ENCODE peak calls at places on chromosomes 11 and 22, in four cellular contexts. One of them, this sample, is unnamed.

GRCh38 chr11:125287467-125288232 is 123.1 kb downstream of the PKNOX2 start:
- DNase-seq in H1: no peak
- DNase-seq in K562: no peak
- DNase-seq in HepG2: no peak
- DNase-seq in this sample: no peak

GRCh38 chr11:1041936-1042608 is 5.6 kb upstream of the MUC6 start:
- DNase-seq in K562: peak; percentile 58
- DNase-seq in HepG2: peak; percentile 35
- DNase-seq in H1: no peak
- DNase-seq in this sample: peak; percentile 44

GRCh38 chr11:76275446-76275845 is 69.1 kb upstream of the WNT11 start:
- DNase-seq in K562: no peak
- DNase-seq in H1: no peak
- DNase-seq in HepG2: no peak
- DNase-seq in this sample: no peak

GRCh38 chr22:47613606-47614350 is 851.3 kb downstream of the TBC1D22A start:
- DNase-seq in K562: no peak
- DNase-seq in HepG2: no peak
- DNase-seq in H1: no peak
- DNase-seq in this sample: no peak

GRCh38 chr11:118911113-118911879 is 14.4 kb downstream of the BCL9L start:
- DNase-seq in K562: peak; percentile 61
- DNase-seq in HepG2: peak; percentile 83
- DNase-seq in H1: no peak
- DNase-seq in this sample: peak; percentile 78

GRCh38 chr22:37328017-37328416 is 45.7 kb downstream of the CYTH4 start:
- DNase-seq in HepG2: no peak
- DNase-seq in K562: no peak
- DNase-seq in H1: no peak
- DNase-seq in this sample: peak; percentile 67

GRCh38 chr22:46797355-46797754 is 34.9 kb downstream of the TBC1D22A start:
- DNase-seq in H1: no peak
- DNase-seq in K562: peak; percentile 27
- DNase-seq in HepG2: peak; percentile 12
- DNase-seq in this sample: peak; percentile 64

GRCh38 chr22:27309713-27310112 is 491.8 kb downstream of the MN1 start:
- DNase-seq in K562: no peak
- DNase-seq in H1: no peak
- DNase-seq in HepG2: no peak
- DNase-seq in this sample: no peak

GRCh38 chr22:35230839-35231584 is 26.3 kb upstream of the HMGXB4 start:
- DNase-seq in K562: peak; percentile 18
- DNase-seq in H1: no peak
- DNase-seq in HepG2: peak; percentile 51
- DNase-seq in this sample: no peak

GRCh38 chr11:84673753-84674152 is 953.4 kb downstream of the DLG2 start:
- DNase-seq in K562: no peak
- DNase-seq in HepG2: no peak
- DNase-seq in H1: no peak
- DNase-seq in this sample: no peak

GRCh38 chr22:41523464-41524221 is 20.6 kb downstream of the POLR3H start:
- DNase-seq in H1: no peak
- DNase-seq in HepG2: no peak
- DNase-seq in K562: peak; percentile 64
- DNase-seq in this sample: no peak

GRCh38 chr11:64063741-64064140 is 28.0 kb downstream of the FLRT1 start:
- DNase-seq in K562: no peak
- DNase-seq in HepG2: no peak
- DNase-seq in H1: no peak
- DNase-seq in this sample: no peak

GRCh38 chr11:128389461-128389976 is 197.8 kb downstream of the ETS1 start:
- DNase-seq in K562: no peak
- DNase-seq in H1: no peak
- DNase-seq in HepG2: no peak
- DNase-seq in this sample: no peak

GRCh38 chr22:41256898-41257260 is 16.1 kb upstream of the CHADL start:
- DNase-seq in K562: no peak
- DNase-seq in HepG2: no peak
- DNase-seq in H1: no peak
- DNase-seq in this sample: no peak

GRCh38 chr11:108597736-108598355 is 4.3 kb upstream of the EXPH5 start:
- DNase-seq in H1: no peak
- DNase-seq in HepG2: no peak
- DNase-seq in K562: no peak
- DNase-seq in this sample: no peak

GRCh38 chr11:92941676-92942571 is 27.5 kb upstream of the MTNR1B start:
- DNase-seq in HepG2: peak; percentile 23
- DNase-seq in H1: no peak
- DNase-seq in K562: peak; percentile 45
- DNase-seq in this sample: peak; percentile 40

GRCh38 chr11:33419956-33420355 is 162.8 kb downstream of the HIPK3 start:
- DNase-seq in H1: no peak
- DNase-seq in K562: no peak
- DNase-seq in HepG2: no peak
- DNase-seq in this sample: no peak

GRCh38 chr22:41603873-41604332 is 14.3 kb upstream of the PMM1 start:
- DNase-seq in K562: peak; percentile 52
- DNase-seq in HepG2: no peak
- DNase-seq in H1: no peak
- DNase-seq in this sample: no peak

GRCh38 chr22:35460678-35461077 is 60.7 kb downstream of the MCM5 start:
- DNase-seq in H1: no peak
- DNase-seq in HepG2: no peak
- DNase-seq in K562: no peak
- DNase-seq in this sample: no peak

GRCh38 chr11:103910721-103911120 is 125.7 kb upstream of the DDI1 start:
- DNase-seq in H1: no peak
- DNase-seq in K562: no peak
- DNase-seq in HepG2: no peak
- DNase-seq in this sample: no peak

GRCh38 chr11:7687386-7687785 is 14.1 kb upstream of the CYB5R2 start:
- DNase-seq in H1: no peak
- DNase-seq in HepG2: no peak
- DNase-seq in K562: no peak
- DNase-seq in this sample: no peak

GRCh38 chr11:36377759-36378553 is 81.9 kb downstream of the PRR5L start:
- DNase-seq in K562: no peak
- DNase-seq in HepG2: no peak
- DNase-seq in H1: no peak
- DNase-seq in this sample: no peak

GRCh38 chr11:36380296-36381004 is 84.4 kb downstream of the PRR5L start:
- DNase-seq in HepG2: no peak
- DNase-seq in H1: no peak
- DNase-seq in K562: no peak
- DNase-seq in this sample: no peak

GRCh38 chr11:36376888-36377758 is 81.0 kb downstream of the PRR5L start:
- DNase-seq in HepG2: no peak
- DNase-seq in K562: no peak
- DNase-seq in H1: peak; percentile 56
- DNase-seq in this sample: peak; percentile 56

GRCh38 chr11:36381005-36381350 is 84.9 kb downstream of the PRR5L start:
- DNase-seq in HepG2: no peak
- DNase-seq in H1: no peak
- DNase-seq in K562: no peak
- DNase-seq in this sample: no peak

GRCh38 chr11:36379653-36380052 is 83.6 kb downstream of the PRR5L start:
- DNase-seq in HepG2: no peak
- DNase-seq in H1: no peak
- DNase-seq in K562: no peak
- DNase-seq in this sample: no peak
- H3K4me1 ChIP-seq in HepG2: no peaks in the 10 kb centered on the region
- H3K4me1 ChIP-seq in H1: no peaks in the 10 kb centered on the region
- H3K4me1 ChIP-seq in K562: peaks cover 15% of the 10 kb centered on the region
- H3K4me1 ChIP-seq in this sample: no peaks in the 10 kb centered on the region

DNA sequence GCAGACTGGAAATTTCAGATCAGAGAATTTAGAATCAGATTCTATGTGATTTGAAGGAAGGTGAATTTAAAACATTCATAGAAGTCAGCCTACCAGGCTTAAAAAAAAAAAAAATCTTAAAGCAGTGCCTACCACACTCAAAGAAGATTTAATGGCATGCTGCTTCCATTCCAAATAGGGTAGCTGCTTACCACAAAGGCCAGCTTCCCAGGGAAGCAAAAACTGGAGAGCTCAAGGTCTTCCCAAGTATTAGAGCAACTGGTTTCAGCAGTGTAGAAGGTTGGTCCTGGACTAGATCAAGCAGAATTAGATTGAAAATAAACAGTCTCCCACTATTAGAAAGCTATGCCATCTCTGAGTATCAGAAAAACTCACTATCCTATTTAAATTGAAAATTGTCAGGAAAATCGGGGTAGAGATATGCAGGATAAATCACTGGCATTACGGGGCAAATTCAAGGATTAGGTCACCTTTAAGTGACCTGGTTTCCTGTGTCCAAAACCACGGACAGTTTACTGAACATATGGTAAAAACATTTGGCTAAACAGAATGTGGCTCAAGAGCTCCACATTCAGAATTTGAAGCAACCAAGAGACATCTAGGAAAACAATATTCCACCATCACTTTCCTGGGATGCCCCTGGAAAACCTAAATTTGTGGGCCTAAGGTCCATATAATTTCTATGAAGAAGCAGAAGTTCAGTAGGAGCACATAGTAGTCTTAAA is 1.3 kb downstream of the C11orf42 start:
- DNase-seq in HepG2: no peak
- DNase-seq in K562: no peak
- DNase-seq in H1: no peak
- DNase-seq in this sample: no peak
- TF ChIP-seq KDM1A in HepG2: no peak
- TF ChIP-seq KDM1A in K562: no peak
- TF ChIP-seq KDM1A in H1: no peak
- TF ChIP-seq KDM1A in this sample: no peak

GRCh38 chr11:6663794-6664478 is 8.3 kb upstream of the DCHS1 start:
- DNase-seq in K562: no peak
- DNase-seq in H1: no peak
- DNase-seq in HepG2: no peak
- DNase-seq in this sample: no peak

GRCh38 chr11:6672006-6672405 is 11.1 kb downstream of the MRPL17 start:
- DNase-seq in H1: no peak
- DNase-seq in K562: no peak
- DNase-seq in HepG2: no peak
- DNase-seq in this sample: no peak

GRCh38 chr11:6666302-6667183 is 10.9 kb upstream of the DCHS1 start:
- DNase-seq in K562: no peak
- DNase-seq in H1: no peak
- DNase-seq in HepG2: no peak
- DNase-seq in this sample: no peak

GRCh38 chr11:6670202-6670830 is 12.8 kb downstream of the MRPL17 start:
- DNase-seq in HepG2: no peak
- DNase-seq in H1: no peak
- DNase-seq in K562: no peak
- DNase-seq in this sample: no peak

GRCh38 chr11:6667733-6668374 is 12.2 kb upstream of the DCHS1 start:
- DNase-seq in K562: peak; percentile 54
- DNase-seq in HepG2: peak; percentile 41
- DNase-seq in H1: no peak
- DNase-seq in this sample: peak; percentile 21
- TF ChIP-seq RFX5 in K562: no peak
- TF ChIP-seq RFX5 in HepG2: no peak
- TF ChIP-seq RFX5 in H1: no peak
- TF ChIP-seq RFX5 in this sample: no peak

GRCh38 chr11:114065094-114065493 is 5.6 kb downstream of the ZBTB16 start:
- DNase-seq in HepG2: no peak
- DNase-seq in K562: no peak
- DNase-seq in H1: no peak
- DNase-seq in this sample: no peak
- H3K4me1 ChIP-seq in HepG2: no peaks in the 10 kb centered on the region
- H3K4me1 ChIP-seq in K562: peaks cover 16% of the 10 kb centered on the region
- H3K4me1 ChIP-seq in H1: no peaks in the 10 kb centered on the region
- H3K4me1 ChIP-seq in this sample: peaks cover 3% of the 10 kb centered on the region

GRCh38 chr22:45207981-45208664 is 32.6 kb downstream of the KIAA0930 start:
- DNase-seq in H1: no peak
- DNase-seq in HepG2: no peak
- DNase-seq in K562: no peak
- DNase-seq in this sample: no peak
- TF ChIP-seq KDM1A in H1: no peak
- TF ChIP-seq KDM1A in HepG2: no peak
- TF ChIP-seq KDM1A in K562: no peak
- TF ChIP-seq KDM1A in this sample: no peak

GRCh38 chr11:19258651-19259230 is 18.0 kb upstream of the E2F8 start:
- DNase-seq in H1: no peak
- DNase-seq in HepG2: no peak
- DNase-seq in K562: no peak
- DNase-seq in this sample: no peak

GRCh38 chr11:19253817-19254216 is 13.1 kb upstream of the E2F8 start:
- DNase-seq in K562: no peak
- DNase-seq in H1: no peak
- DNase-seq in HepG2: no peak
- DNase-seq in this sample: no peak

GRCh38 chr11:19263333-19263732 is 22.6 kb upstream of the E2F8 start:
- DNase-seq in HepG2: no peak
- DNase-seq in K562: no peak
- DNase-seq in H1: no peak
- DNase-seq in this sample: no peak

DNA sequence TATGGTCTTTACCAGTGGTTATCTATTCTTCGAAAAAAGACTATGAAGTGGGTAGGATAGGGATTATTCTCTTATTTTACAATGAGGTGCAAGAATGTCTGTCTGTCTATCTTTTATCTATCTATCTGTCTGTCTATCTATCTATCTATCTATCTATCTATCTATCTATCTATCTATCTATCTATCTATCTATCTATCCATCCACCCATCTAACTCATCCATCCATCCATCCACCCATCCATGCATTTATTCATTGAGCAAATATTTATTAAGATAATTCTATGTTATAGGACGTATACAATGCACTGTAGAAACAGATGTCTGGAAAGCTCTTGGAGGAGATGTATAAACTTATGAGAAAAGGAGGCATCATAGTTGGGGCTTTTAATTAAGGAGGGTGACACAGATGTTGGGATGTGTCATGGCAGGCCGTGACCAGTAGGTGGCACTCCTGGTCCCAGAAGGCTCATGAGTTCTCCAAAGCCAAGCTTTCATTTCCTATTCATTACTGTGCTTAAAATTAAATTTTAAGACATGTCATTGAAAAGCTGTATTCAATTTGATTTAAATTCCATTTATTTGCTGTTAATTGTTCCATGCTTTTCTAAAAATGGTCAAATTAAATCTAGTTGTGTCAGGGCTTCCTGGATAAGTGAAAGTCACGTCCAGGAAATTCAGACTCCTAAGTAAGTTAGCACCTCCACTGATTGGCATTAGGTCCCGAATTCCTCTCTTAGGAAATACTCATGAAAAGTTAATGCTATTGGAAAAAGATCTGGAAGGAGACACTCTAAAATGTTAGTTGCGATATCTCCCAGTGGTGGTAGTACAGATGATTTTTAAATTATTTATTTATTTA is 19.0 kb upstream of the E2F8 start:
- DNase-seq in HepG2: no peak
- DNase-seq in H1: no peak
- DNase-seq in K562: peak; percentile 73
- DNase-seq in this sample: peak; percentile 40
- TF ChIP-seq RFX5 in HepG2: no peak
- TF ChIP-seq RFX5 in H1: no peak
- TF ChIP-seq RFX5 in K562: no peak
- TF ChIP-seq RFX5 in this sample: no peak

GRCh38 chr22:44970291-44970690 is 39.5 kb downstream of the PHF21B start:
- DNase-seq in HepG2: no peak
- DNase-seq in H1: no peak
- DNase-seq in K562: no peak
- DNase-seq in this sample: no peak
- H3K4me1 ChIP-seq in HepG2: no peaks in the 10 kb centered on the region
- H3K4me1 ChIP-seq in H1: no peaks in the 10 kb centered on the region
- H3K4me1 ChIP-seq in K562: no peaks in the 10 kb centered on the region
- H3K4me1 ChIP-seq in this sample: no peaks in the 10 kb centered on the region

This sample was measured in A549.